ENCODE peak calls at places on chromosomes 5 and 9, in four cellular contexts. One of them, this sample, is unnamed.

GRCh38 chr5:176697929-176698520 is 50.7 kb downstream of the TSPAN17 start:
- DNase-seq in WTC11: peak
- DNase-seq in K562: no peak
- DNase-seq in GM12878: no peak
- DNase-seq in this sample: no peak

GRCh38 chr9:111287127-111287526 is 42.9 kb downstream of the OR2K2 start:
- DNase-seq in GM12878: no peak
- DNase-seq in WTC11: no peak
- DNase-seq in K562: no peak
- DNase-seq in this sample: no peak

GRCh38 chr5:157172408-157172807 is 6.3 kb upstream of the GARIN3 start:
- DNase-seq in K562: no peak
- DNase-seq in GM12878: peak
- DNase-seq in WTC11: no peak
- DNase-seq in this sample: no peak

GRCh38 chr5:150989695-150990094 is 30.7 kb upstream of the GPX3 start:
- DNase-seq in WTC11: peak
- DNase-seq in K562: peak
- DNase-seq in GM12878: no peak
- DNase-seq in this sample: no peak

GRCh38 chr5:40437452-40437861 is 242.3 kb upstream of the PTGER4 start:
- DNase-seq in GM12878: no peak
- DNase-seq in K562: no peak
- DNase-seq in WTC11: no peak
- DNase-seq in this sample: no peak

GRCh38 chr9:114852050-114852594 is 46.3 kb upstream of the TNFSF15 start:
- DNase-seq in K562: no peak
- DNase-seq in GM12878: no peak
- DNase-seq in WTC11: no peak
- DNase-seq in this sample: no peak

GRCh38 chr5:89437450-89438435 is 554.8 kb upstream of the MEF2C start:
- DNase-seq in K562: no peak
- DNase-seq in WTC11: no peak
- DNase-seq in GM12878: no peak
- DNase-seq in this sample: no peak

GRCh38 chr9:107528686-107529085 is 39.1 kb upstream of the KLF4 start:
- DNase-seq in WTC11: no peak
- DNase-seq in GM12878: no peak
- DNase-seq in K562: no peak
- DNase-seq in this sample: no peak

GRCh38 chr5:7856855-7857254 is 5.9 kb upstream of the CFAP90 start:
- DNase-seq in K562: peak
- DNase-seq in WTC11: peak
- DNase-seq in GM12878: no peak
- DNase-seq in this sample: peak

GRCh38 chr5:42005561-42006153 is 80.6 kb downstream of the FBXO4 start:
- DNase-seq in WTC11: no peak
- DNase-seq in K562: peak
- DNase-seq in GM12878: no peak
- DNase-seq in this sample: peak

GRCh38 chr9:114583371-114583770 is 4.2 kb upstream of the ATP6V1G1 start:
- DNase-seq in K562: no peak
- DNase-seq in WTC11: peak
- DNase-seq in GM12878: no peak
- DNase-seq in this sample: no peak

GRCh38 chr5:172528440-172528839 is 74.1 kb upstream of the SH3PXD2B start:
- DNase-seq in GM12878: no peak
- DNase-seq in K562: no peak
- DNase-seq in WTC11: no peak
- DNase-seq in this sample: no peak

GRCh38 chr5:32805966-32806626 is 95.0 kb downstream of the NPR3 start:
- DNase-seq in K562: no peak
- DNase-seq in WTC11: no peak
- DNase-seq in GM12878: no peak
- DNase-seq in this sample: no peak

GRCh38 chr5:80245986-80246781 is 9.7 kb downstream of the SERINC5 start:
- DNase-seq in WTC11: no peak
- DNase-seq in GM12878: no peak
- DNase-seq in K562: no peak
- DNase-seq in this sample: no peak

GRCh38 chr5:68886814-68887213 is 207.0 kb upstream of the SLC30A5 start:
- DNase-seq in WTC11: no peak
- DNase-seq in K562: no peak
- DNase-seq in GM12878: no peak
- DNase-seq in this sample: no peak

GRCh38 chr9:83707518-83707767 is 315 bp downstream of the UBQLN1 start:
- DNase-seq in GM12878: no peak
- DNase-seq in K562: no peak
- DNase-seq in WTC11: no peak
- DNase-seq in this sample: no peak

GRCh38 chr5:16234598-16234997 is 55.0 kb upstream of the MARCHF11 start:
- DNase-seq in WTC11: no peak
- DNase-seq in K562: no peak
- DNase-seq in GM12878: no peak
- DNase-seq in this sample: no peak

GRCh38 chr5:54159153-54159836 is 151.1 kb downstream of the ARL15 start:
- DNase-seq in GM12878: no peak
- DNase-seq in WTC11: no peak
- DNase-seq in K562: peak
- DNase-seq in this sample: no peak

GRCh38 chr9:124954255-124954654 is 13.4 kb upstream of the GOLGA1 start:
- DNase-seq in K562: no peak
- DNase-seq in GM12878: no peak
- DNase-seq in WTC11: no peak
- DNase-seq in this sample: no peak

GRCh38 chr5:56190500-56190899 is 42.6 kb downstream of the ANKRD55 start:
- DNase-seq in WTC11: no peak
- DNase-seq in K562: no peak
- DNase-seq in GM12878: no peak
- DNase-seq in this sample: no peak

GRCh38 chr5:53942724-53943123 is 367.6 kb downstream of the ARL15 start:
- DNase-seq in GM12878: no peak
- DNase-seq in K562: peak
- DNase-seq in WTC11: no peak
- DNase-seq in this sample: no peak

GRCh38 chr9:19631181-19631580 is 157.7 kb downstream of the SLC24A2 start:
- DNase-seq in K562: no peak
- DNase-seq in WTC11: no peak
- DNase-seq in GM12878: no peak
- DNase-seq in this sample: no peak

GRCh38 chr5:125696762-125697161 is 726.4 kb upstream of the GRAMD2B start:
- DNase-seq in WTC11: no peak
- DNase-seq in GM12878: no peak
- DNase-seq in K562: no peak
- DNase-seq in this sample: peak

GRCh38 chr5:42858709-42859108 is 47.0 kb upstream of the SELENOP start:
- DNase-seq in K562: no peak
- DNase-seq in GM12878: no peak
- DNase-seq in WTC11: no peak
- DNase-seq in this sample: no peak

GRCh38 chr9:127982912-127983311 is 2.1 kb upstream of the EEIG1 start:
- DNase-seq in GM12878: no peak
- DNase-seq in WTC11: no peak
- DNase-seq in K562: no peak
- DNase-seq in this sample: no peak

GRCh38 chr9:88339322-88339721 is 48.9 kb upstream of the SPIN1 start:
- DNase-seq in GM12878: no peak
- DNase-seq in K562: no peak
- DNase-seq in WTC11: no peak
- DNase-seq in this sample: no peak

GRCh38 chr5:118326496-118327045 is 661.8 kb downstream of the DTWD2 start:
- DNase-seq in GM12878: no peak
- DNase-seq in K562: no peak
- DNase-seq in WTC11: no peak
- DNase-seq in this sample: no peak

GRCh38 chr9:135641745-135642144 is 2.4 kb upstream of the GLT6D1 start:
- DNase-seq in GM12878: no peak
- DNase-seq in K562: no peak
- DNase-seq in WTC11: no peak
- DNase-seq in this sample: no peak

GRCh38 chr9:127523312-127523851 is 72.1 kb downstream of the LRSAM1 start:
- DNase-seq in K562: peak
- DNase-seq in GM12878: no peak
- DNase-seq in WTC11: peak
- DNase-seq in this sample: peak

DNA sequence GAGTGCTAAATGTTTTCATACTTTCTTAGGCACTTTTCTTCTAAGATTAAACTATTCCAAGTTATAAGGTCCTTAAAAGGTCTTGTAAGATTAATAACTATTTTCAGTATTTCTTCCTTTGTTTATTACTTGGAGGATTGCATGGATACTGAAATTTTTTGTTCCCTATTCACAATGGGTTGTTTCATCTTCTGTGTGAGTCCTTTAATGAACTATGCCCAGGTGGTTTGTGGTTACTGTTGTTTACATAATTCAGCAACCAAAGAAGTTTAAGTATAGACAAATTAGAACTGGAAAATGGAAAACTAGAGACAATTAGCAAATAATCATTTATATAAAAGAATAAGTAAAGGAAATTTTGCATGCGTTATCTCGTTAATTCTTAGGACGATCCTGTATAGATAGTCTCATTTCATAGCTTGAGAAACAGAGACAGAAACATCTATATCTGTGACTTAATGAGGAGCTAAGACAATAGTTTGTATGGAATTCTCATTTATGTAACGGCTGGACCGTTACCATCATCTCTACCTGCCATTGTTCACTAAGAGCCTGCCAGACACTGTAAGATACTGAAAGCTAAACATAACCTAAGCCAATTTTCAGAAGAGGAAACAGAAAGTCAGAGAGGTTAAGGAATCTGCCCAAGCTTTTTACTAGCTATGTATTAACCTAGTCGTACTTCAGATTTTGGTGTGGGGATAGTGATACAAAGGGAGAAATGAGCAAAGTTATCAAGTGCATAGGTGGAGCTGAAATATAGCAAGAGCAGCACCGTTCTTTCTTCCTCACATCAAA is 148.2 kb downstream of the PAM start:
- DNase-seq in GM12878: no peak
- DNase-seq in K562: no peak
- DNase-seq in WTC11: no peak
- DNase-seq in this sample: no peak
- TF ChIP-seq USF1 in GM12878: no peak
- TF ChIP-seq USF1 in K562: no peak
- TF ChIP-seq USF1 in WTC11: no peak
- TF ChIP-seq USF1 in this sample: no peak

GRCh38 chr5:178247481-178248456 is 15.2 kb upstream of the PHYKPL start:
- DNase-seq in K562: no peak
- DNase-seq in GM12878: no peak
- DNase-seq in WTC11: no peak
- DNase-seq in this sample: peak
- TF ChIP-seq USF1 in K562: no peak
- TF ChIP-seq USF1 in GM12878: no peak
- TF ChIP-seq USF1 in WTC11: no peak
- TF ChIP-seq USF1 in this sample: no peak

DNA sequence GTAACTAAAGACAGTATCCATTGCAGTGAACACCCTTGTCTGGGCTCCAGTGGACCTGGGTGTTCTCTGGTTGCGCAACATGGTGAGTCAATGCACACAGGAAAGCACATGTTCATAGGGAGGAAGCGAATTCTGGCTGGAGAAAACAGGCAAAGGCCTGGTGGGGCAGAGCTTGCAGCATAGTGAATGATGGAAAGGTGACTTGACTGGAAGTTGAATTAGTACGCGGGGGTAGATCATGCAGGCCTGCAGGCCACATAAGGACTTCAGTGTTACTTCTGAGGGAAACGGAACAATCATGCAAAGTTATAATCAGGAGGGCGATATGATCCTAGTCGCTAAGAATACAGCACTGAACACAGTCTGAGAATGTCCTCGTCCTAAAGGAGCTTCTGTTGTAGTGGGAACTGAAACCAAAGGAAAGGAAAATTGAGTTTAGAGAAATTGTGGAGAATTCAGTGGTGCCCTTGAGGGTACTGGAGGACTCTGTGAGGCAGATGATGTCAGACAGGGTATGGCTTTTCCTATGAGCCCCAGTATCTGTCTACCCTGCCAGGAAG is 71.9 kb upstream of the RANBP3L start:
- DNase-seq in GM12878: no peak
- DNase-seq in K562: peak
- DNase-seq in WTC11: no peak
- DNase-seq in this sample: no peak
- TF ChIP-seq USF1 in GM12878: no peak
- TF ChIP-seq USF1 in K562: no peak
- TF ChIP-seq USF1 in WTC11: no peak
- TF ChIP-seq USF1 in this sample: no peak

GRCh38 chr9:85016389-85016997 is 347.0 kb downstream of the NTRK2 start:
- DNase-seq in GM12878: no peak
- DNase-seq in K562: no peak
- DNase-seq in WTC11: no peak
- DNase-seq in this sample: no peak

GRCh38 chr9:85024374-85024773 is 354.8 kb downstream of the NTRK2 start:
- DNase-seq in K562: no peak
- DNase-seq in GM12878: no peak
- DNase-seq in WTC11: no peak
- DNase-seq in this sample: no peak

GRCh38 chr9:85021686-85022085 is 352.2 kb downstream of the NTRK2 start:
- DNase-seq in GM12878: no peak
- DNase-seq in K562: no peak
- DNase-seq in WTC11: no peak
- DNase-seq in this sample: no peak

DNA sequence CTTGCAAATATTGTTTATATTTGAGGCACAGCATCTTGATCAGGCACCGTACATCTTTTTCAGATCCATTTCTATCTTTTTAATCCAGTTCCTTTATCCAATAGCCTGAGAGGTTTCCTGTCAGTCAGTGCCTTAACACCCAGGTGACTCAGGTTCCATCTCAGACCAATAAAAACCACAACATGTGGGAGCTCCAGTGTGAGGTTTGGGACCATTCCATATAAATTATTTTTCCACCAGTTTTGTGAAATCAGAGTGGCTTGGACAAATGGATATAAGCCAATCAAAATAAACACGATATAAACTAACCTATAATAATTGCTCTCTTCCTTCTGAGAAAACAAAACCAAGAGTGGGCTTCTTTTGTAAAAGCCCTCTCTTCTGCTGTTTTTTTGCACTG is 351.3 kb downstream of the NTRK2 start:
- DNase-seq in GM12878: no peak
- DNase-seq in K562: no peak
- DNase-seq in WTC11: no peak
- DNase-seq in this sample: no peak
- TF ChIP-seq USF1 in GM12878: no peak
- TF ChIP-seq USF1 in K562: no peak
- TF ChIP-seq USF1 in WTC11: no peak
- TF ChIP-seq USF1 in this sample: no peak

This sample was measured in SK-N-SH.